ENCODE peak calls at places on chromosome 14, in nine cellular contexts. One of them, this sample, is unnamed. For H3K4me1, the result is how much of the 10 kb centered on the place peaks cover.

GRCh38 chr14:23148596-23149249 is 29.7 kb upstream of the CEBPE start:
- DNase-seq in GM23248: peak
- DNase-seq in neural progenitor cell: no peak
- DNase-seq in GM23338: no peak
- DNase-seq in MM.1S: no peak
- DNase-seq in SK-N-SH: no peak
- DNase-seq in OCI-LY7: no peak
- DNase-seq in hepatocyte: no peak
- DNase-seq in HCT116: no peak
- DNase-seq in this sample: no peak

GRCh38 chr14:93005135-93005813 is 82.3 kb downstream of the CHGA start:
- DNase-seq in OCI-LY7: no peak
- DNase-seq in GM23338: no peak
- DNase-seq in neural progenitor cell: no peak
- DNase-seq in MM.1S: no peak
- DNase-seq in SK-N-SH: no peak
- DNase-seq in GM23248: no peak
- DNase-seq in HCT116: no peak
- DNase-seq in hepatocyte: no peak
- DNase-seq in this sample: no peak

GRCh38 chr14:103528158-103528511 is 861 bp upstream of the TRMT61A start:
- DNase-seq in OCI-LY7: no peak
- DNase-seq in neural progenitor cell: no peak
- DNase-seq in HCT116: no peak
- DNase-seq in GM23248: peak
- DNase-seq in hepatocyte: no peak
- DNase-seq in SK-N-SH: no peak
- DNase-seq in MM.1S: no peak
- DNase-seq in GM23338: no peak
- DNase-seq in this sample: no peak

GRCh38 chr14:90383731-90384542 is 12.9 kb upstream of the CALM1 start:
- DNase-seq in SK-N-SH: peak
- DNase-seq in HCT116: no peak
- DNase-seq in GM23338: peak
- DNase-seq in MM.1S: peak
- DNase-seq in GM23248: peak
- DNase-seq in OCI-LY7: peak
- DNase-seq in neural progenitor cell: peak
- DNase-seq in hepatocyte: peak
- DNase-seq in this sample: peak

GRCh38 chr14:67221248-67221981 is 19.8 kb upstream of the PALS1 start:
- DNase-seq in hepatocyte: no peak
- DNase-seq in OCI-LY7: no peak
- DNase-seq in GM23338: no peak
- DNase-seq in HCT116: peak
- DNase-seq in GM23248: peak
- DNase-seq in SK-N-SH: no peak
- DNase-seq in neural progenitor cell: no peak
- DNase-seq in MM.1S: no peak
- DNase-seq in this sample: peak

GRCh38 chr14:74910556-74910955 is 12.5 kb downstream of the RPS6KL1 start:
- DNase-seq in MM.1S: no peak
- DNase-seq in GM23338: no peak
- DNase-seq in HCT116: no peak
- DNase-seq in hepatocyte: no peak
- DNase-seq in GM23248: peak
- DNase-seq in SK-N-SH: peak
- DNase-seq in OCI-LY7: no peak
- DNase-seq in neural progenitor cell: no peak
- DNase-seq in this sample: no peak

GRCh38 chr14:54881235-54881760 is 21.3 kb downstream of the GCH1 start:
- DNase-seq in neural progenitor cell: no peak
- DNase-seq in HCT116: no peak
- DNase-seq in MM.1S: peak
- DNase-seq in SK-N-SH: no peak
- DNase-seq in OCI-LY7: peak
- DNase-seq in GM23248: peak
- DNase-seq in hepatocyte: no peak
- DNase-seq in GM23338: no peak
- DNase-seq in this sample: no peak

GRCh38 chr14:93430319-93430801 is 379 bp upstream of the UNC79 start:
- DNase-seq in GM23338: peak
- DNase-seq in SK-N-SH: peak
- DNase-seq in HCT116: no peak
- DNase-seq in OCI-LY7: no peak
- DNase-seq in MM.1S: no peak
- DNase-seq in hepatocyte: peak
- DNase-seq in GM23248: peak
- DNase-seq in neural progenitor cell: peak
- DNase-seq in this sample: no peak

GRCh38 chr14:53963491-53964227 is 7.0 kb upstream of the BMP4 start:
- DNase-seq in MM.1S: no peak
- DNase-seq in SK-N-SH: no peak
- DNase-seq in GM23248: no peak
- DNase-seq in OCI-LY7: no peak
- DNase-seq in neural progenitor cell: peak
- DNase-seq in HCT116: no peak
- DNase-seq in GM23338: peak
- DNase-seq in hepatocyte: peak
- DNase-seq in this sample: peak

GRCh38 chr14:73795974-73796373 is 55.7 kb upstream of the PTGR2 start:
- DNase-seq in OCI-LY7: no peak
- DNase-seq in GM23248: peak
- DNase-seq in SK-N-SH: no peak
- DNase-seq in HCT116: peak
- DNase-seq in hepatocyte: peak
- DNase-seq in MM.1S: no peak
- DNase-seq in GM23338: no peak
- DNase-seq in neural progenitor cell: no peak
- DNase-seq in this sample: peak

GRCh38 chr14:101175731-101176534 is 272.4 kb upstream of the RTL1 start:
- DNase-seq in GM23338: no peak
- DNase-seq in GM23248: no peak
- DNase-seq in hepatocyte: no peak
- DNase-seq in HCT116: no peak
- DNase-seq in neural progenitor cell: no peak
- DNase-seq in SK-N-SH: peak
- DNase-seq in OCI-LY7: no peak
- DNase-seq in MM.1S: no peak
- DNase-seq in this sample: no peak

GRCh38 chr14:95497561-95498011 is 18.9 kb downstream of the SYNE3 start:
- DNase-seq in neural progenitor cell: no peak
- DNase-seq in MM.1S: no peak
- DNase-seq in GM23248: no peak
- DNase-seq in SK-N-SH: peak
- DNase-seq in hepatocyte: no peak
- DNase-seq in HCT116: no peak
- DNase-seq in GM23338: no peak
- DNase-seq in OCI-LY7: peak
- DNase-seq in this sample: no peak

GRCh38 chr14:55780156-55780946 is 200.3 kb downstream of the KTN1 start:
- DNase-seq in SK-N-SH: no peak
- DNase-seq in hepatocyte: peak
- DNase-seq in neural progenitor cell: no peak
- DNase-seq in GM23248: peak
- DNase-seq in OCI-LY7: no peak
- DNase-seq in MM.1S: no peak
- DNase-seq in GM23338: no peak
- DNase-seq in HCT116: no peak
- DNase-seq in this sample: peak

GRCh38 chr14:93619176-93619793 is 169.0 kb downstream of the PRIMA1 start:
- DNase-seq in HCT116: peak
- DNase-seq in GM23338: peak
- DNase-seq in hepatocyte: peak
- DNase-seq in MM.1S: peak
- DNase-seq in GM23248: peak
- DNase-seq in OCI-LY7: peak
- DNase-seq in neural progenitor cell: peak
- DNase-seq in SK-N-SH: peak
- DNase-seq in this sample: peak

GRCh38 chr14:74619672-74620131 is 7.7 kb upstream of the LTBP2 start:
- DNase-seq in GM23248: peak
- DNase-seq in OCI-LY7: no peak
- DNase-seq in HCT116: no peak
- DNase-seq in hepatocyte: peak
- DNase-seq in neural progenitor cell: no peak
- DNase-seq in GM23338: no peak
- DNase-seq in SK-N-SH: no peak
- DNase-seq in MM.1S: no peak
- DNase-seq in this sample: peak

GRCh38 chr14:92670177-92670576 is 78.2 kb downstream of the LGMN start:
- DNase-seq in SK-N-SH: peak
- DNase-seq in HCT116: no peak
- DNase-seq in GM23338: no peak
- DNase-seq in hepatocyte: no peak
- DNase-seq in neural progenitor cell: no peak
- DNase-seq in OCI-LY7: peak
- DNase-seq in GM23248: peak
- DNase-seq in MM.1S: no peak
- DNase-seq in this sample: peak

GRCh38 chr14:58026967-58027366 is 125.0 kb downstream of the ARMH4 start:
- DNase-seq in GM23338: no peak
- DNase-seq in hepatocyte: no peak
- DNase-seq in OCI-LY7: no peak
- DNase-seq in HCT116: no peak
- DNase-seq in SK-N-SH: no peak
- DNase-seq in MM.1S: no peak
- DNase-seq in neural progenitor cell: no peak
- DNase-seq in GM23248: no peak
- DNase-seq in this sample: peak

GRCh38 chr14:71078481-71078880 is 171.2 kb downstream of the PCNX1 start:
- DNase-seq in HCT116: no peak
- DNase-seq in GM23248: peak
- DNase-seq in hepatocyte: no peak
- DNase-seq in GM23338: no peak
- DNase-seq in SK-N-SH: no peak
- DNase-seq in neural progenitor cell: no peak
- DNase-seq in MM.1S: no peak
- DNase-seq in OCI-LY7: no peak
- DNase-seq in this sample: no peak

GRCh38 chr14:75559451-75560187 is 18.8 kb upstream of the FLVCR2 start:
- DNase-seq in HCT116: no peak
- DNase-seq in neural progenitor cell: no peak
- DNase-seq in MM.1S: peak
- DNase-seq in OCI-LY7: no peak
- DNase-seq in hepatocyte: peak
- DNase-seq in GM23338: no peak
- DNase-seq in GM23248: peak
- DNase-seq in SK-N-SH: no peak
- DNase-seq in this sample: peak

GRCh38 chr14:52922059-52922458 is 28.8 kb downstream of the FERMT2 start:
- DNase-seq in OCI-LY7: no peak
- DNase-seq in neural progenitor cell: no peak
- DNase-seq in hepatocyte: no peak
- DNase-seq in SK-N-SH: no peak
- DNase-seq in HCT116: no peak
- DNase-seq in GM23248: no peak
- DNase-seq in GM23338: no peak
- DNase-seq in MM.1S: no peak
- DNase-seq in this sample: no peak
- H3K4me1 ChIP-seq in OCI-LY7: under half
- H3K4me1 ChIP-seq in neural progenitor cell: under half
- H3K4me1 ChIP-seq in hepatocyte: under half
- H3K4me1 ChIP-seq in SK-N-SH: under half
- H3K4me1 ChIP-seq in HCT116: under half
- H3K4me1 ChIP-seq in GM23248: half or more
- H3K4me1 ChIP-seq in GM23338: under half
- H3K4me1 ChIP-seq in MM.1S: under half
- H3K4me1 ChIP-seq in this sample: half or more

GRCh38 chr14:50864237-50864636 is 7.6 kb upstream of the ABHD12B start:
- DNase-seq in neural progenitor cell: no peak
- DNase-seq in GM23248: no peak
- DNase-seq in MM.1S: no peak
- DNase-seq in GM23338: no peak
- DNase-seq in OCI-LY7: no peak
- DNase-seq in hepatocyte: no peak
- DNase-seq in HCT116: no peak
- DNase-seq in SK-N-SH: no peak
- DNase-seq in this sample: no peak
- TF ChIP-seq EZH2phosphoT487 in neural progenitor cell: no peak
- TF ChIP-seq EZH2phosphoT487 in GM23248: no peak
- TF ChIP-seq EZH2phosphoT487 in MM.1S: no peak
- TF ChIP-seq EZH2phosphoT487 in GM23338: no peak
- TF ChIP-seq EZH2phosphoT487 in OCI-LY7: no peak
- TF ChIP-seq EZH2phosphoT487 in hepatocyte: no peak
- TF ChIP-seq EZH2phosphoT487 in HCT116: no peak
- TF ChIP-seq EZH2phosphoT487 in SK-N-SH: no peak
- TF ChIP-seq EZH2phosphoT487 in this sample: no peak

GRCh38 chr14:104531421-104532190 is 48.0 kb upstream of the C14orf180 start:
- DNase-seq in hepatocyte: no peak
- DNase-seq in SK-N-SH: no peak
- DNase-seq in HCT116: no peak
- DNase-seq in GM23248: no peak
- DNase-seq in MM.1S: no peak
- DNase-seq in GM23338: no peak
- DNase-seq in neural progenitor cell: no peak
- DNase-seq in OCI-LY7: no peak
- DNase-seq in this sample: no peak
- H3K27ac ChIP-seq in hepatocyte: no peak
- H3K27ac ChIP-seq in SK-N-SH: no peak
- H3K27ac ChIP-seq in HCT116: no peak
- H3K27ac ChIP-seq in GM23248: no peak
- H3K27ac ChIP-seq in MM.1S: no peak
- H3K27ac ChIP-seq in GM23338: no peak
- H3K27ac ChIP-seq in neural progenitor cell: no peak
- H3K27ac ChIP-seq in OCI-LY7: no peak
- H3K27ac ChIP-seq in this sample: no peak

GRCh38 chr14:32477406-32477805 is 148.3 kb downstream of the AKAP6 start:
- DNase-seq in hepatocyte: no peak
- DNase-seq in SK-N-SH: no peak
- DNase-seq in HCT116: no peak
- DNase-seq in MM.1S: no peak
- DNase-seq in GM23338: no peak
- DNase-seq in OCI-LY7: no peak
- DNase-seq in neural progenitor cell: no peak
- DNase-seq in GM23248: no peak
- DNase-seq in this sample: no peak

GRCh38 chr14:32473476-32473875 is 144.4 kb downstream of the AKAP6 start:
- DNase-seq in MM.1S: no peak
- DNase-seq in GM23338: peak
- DNase-seq in neural progenitor cell: no peak
- DNase-seq in SK-N-SH: no peak
- DNase-seq in GM23248: peak
- DNase-seq in HCT116: no peak
- DNase-seq in OCI-LY7: no peak
- DNase-seq in hepatocyte: peak
- DNase-seq in this sample: peak

GRCh38 chr14:32478027-32478426 is 148.9 kb downstream of the AKAP6 start:
- DNase-seq in HCT116: no peak
- DNase-seq in MM.1S: no peak
- DNase-seq in OCI-LY7: no peak
- DNase-seq in hepatocyte: no peak
- DNase-seq in neural progenitor cell: no peak
- DNase-seq in GM23248: peak
- DNase-seq in SK-N-SH: peak
- DNase-seq in GM23338: no peak
- DNase-seq in this sample: peak

GRCh38 chr14:32472512-32473472 is 143.7 kb downstream of the AKAP6 start:
- DNase-seq in GM23338: peak
- DNase-seq in SK-N-SH: no peak
- DNase-seq in hepatocyte: no peak
- DNase-seq in neural progenitor cell: peak
- DNase-seq in GM23248: peak
- DNase-seq in MM.1S: no peak
- DNase-seq in HCT116: no peak
- DNase-seq in OCI-LY7: no peak
- DNase-seq in this sample: peak

GRCh38 chr14:32476532-32476931 is 147.4 kb downstream of the AKAP6 start:
- DNase-seq in GM23338: no peak
- DNase-seq in OCI-LY7: no peak
- DNase-seq in neural progenitor cell: no peak
- DNase-seq in SK-N-SH: no peak
- DNase-seq in MM.1S: no peak
- DNase-seq in HCT116: no peak
- DNase-seq in GM23248: no peak
- DNase-seq in hepatocyte: no peak
- DNase-seq in this sample: no peak
- H3K4me1 ChIP-seq in GM23338: under half
- H3K4me1 ChIP-seq in OCI-LY7: under half
- H3K4me1 ChIP-seq in neural progenitor cell: under half
- H3K4me1 ChIP-seq in SK-N-SH: under half
- H3K4me1 ChIP-seq in MM.1S: under half
- H3K4me1 ChIP-seq in HCT116: under half
- H3K4me1 ChIP-seq in GM23248: half or more
- H3K4me1 ChIP-seq in hepatocyte: under half
- H3K4me1 ChIP-seq in this sample: under half

This sample was measured in PC-3.